ENCODE peak calls at places on chromosomes 5 and 9, in five cellular contexts. F is choroid plexus epithelial cell, E is epithelial cell of esophagus, P is esophagus squamous epithelium, T is neural crest cell. B is an unnamed sample.

GRCh38 chr5:149240354-149240998 is 31.2 kb upstream of the AFAP1L1 start:
- DNase-seq in F (no peak), E (peak; percentile 62), P (peak; percentile 14), T (no peak), B (peak; percentile 30)

GRCh38 chr5:66291771-66292170 is 147.7 kb downstream of the SREK1 start:
- DNase-seq in F (no peak), E (no peak), P (no peak), T (no peak), B (no peak)

GRCh38 chr5:157390179-157390923 is 69.7 kb upstream of the NIPAL4 start:
- DNase-seq in F (peak; percentile 76), E (peak; percentile 99), P (no peak), T (no peak), B (no peak)

GRCh38 chr5:68534131-68534940 is 318.8 kb downstream of the PIK3R1 start:
- DNase-seq in F (peak; percentile 30), E (no peak), P (no peak), T (peak; percentile 14), B (no peak)

GRCh38 chr9:108212179-108212578 is 643.6 kb downstream of the ACTL7B start:
- DNase-seq in F (peak; percentile 4), E (no peak), P (no peak), T (no peak), B (no peak)

GRCh38 chr5:126014691-126015090 is 408.5 kb upstream of the GRAMD2B start:
- DNase-seq in F (no peak), E (no peak), P (no peak), T (no peak), B (no peak)

GRCh38 chr9:99820330-99821186 is 1.1 kb upstream of the NR4A3 start:
- DNase-seq in F (peak; percentile 90), E (peak; percentile 63), P (no peak), T (no peak), B (peak; percentile 61)

GRCh38 chr5:9335269-9335668 is 210.6 kb downstream of the SEMA5A start:
- DNase-seq in F (no peak), E (no peak), P (no peak), T (no peak), B (no peak)

DNA sequence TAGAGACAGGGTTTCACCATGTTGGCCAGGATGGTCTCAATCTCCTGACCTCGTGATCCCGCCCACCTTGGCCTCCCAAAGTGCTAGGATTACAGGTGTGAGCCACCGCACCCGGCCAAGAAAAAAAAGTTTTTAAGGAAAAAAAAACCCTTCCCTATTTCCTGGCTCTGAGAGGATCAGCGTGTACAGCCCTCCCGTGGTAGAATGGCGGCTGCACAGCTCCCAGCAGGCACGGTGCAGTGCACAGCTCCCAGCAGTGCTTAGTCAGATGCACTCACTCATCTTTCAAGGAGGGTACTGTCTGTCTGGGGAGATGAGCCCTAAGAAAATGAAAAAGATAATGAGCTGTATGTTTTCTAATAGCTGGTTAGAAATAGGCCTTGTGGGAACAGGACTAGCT is 36.8 kb upstream of the SLC2A8 start:
- DNase-seq in F (peak; percentile 55), E (peak; percentile 22), P (no peak), T (no peak), B (no peak)
- TF ChIP-seq CTCF in F (peak; percentile 58), E (no peak), P (peak; percentile 9), T (no peak), B (no peak)

DNA sequence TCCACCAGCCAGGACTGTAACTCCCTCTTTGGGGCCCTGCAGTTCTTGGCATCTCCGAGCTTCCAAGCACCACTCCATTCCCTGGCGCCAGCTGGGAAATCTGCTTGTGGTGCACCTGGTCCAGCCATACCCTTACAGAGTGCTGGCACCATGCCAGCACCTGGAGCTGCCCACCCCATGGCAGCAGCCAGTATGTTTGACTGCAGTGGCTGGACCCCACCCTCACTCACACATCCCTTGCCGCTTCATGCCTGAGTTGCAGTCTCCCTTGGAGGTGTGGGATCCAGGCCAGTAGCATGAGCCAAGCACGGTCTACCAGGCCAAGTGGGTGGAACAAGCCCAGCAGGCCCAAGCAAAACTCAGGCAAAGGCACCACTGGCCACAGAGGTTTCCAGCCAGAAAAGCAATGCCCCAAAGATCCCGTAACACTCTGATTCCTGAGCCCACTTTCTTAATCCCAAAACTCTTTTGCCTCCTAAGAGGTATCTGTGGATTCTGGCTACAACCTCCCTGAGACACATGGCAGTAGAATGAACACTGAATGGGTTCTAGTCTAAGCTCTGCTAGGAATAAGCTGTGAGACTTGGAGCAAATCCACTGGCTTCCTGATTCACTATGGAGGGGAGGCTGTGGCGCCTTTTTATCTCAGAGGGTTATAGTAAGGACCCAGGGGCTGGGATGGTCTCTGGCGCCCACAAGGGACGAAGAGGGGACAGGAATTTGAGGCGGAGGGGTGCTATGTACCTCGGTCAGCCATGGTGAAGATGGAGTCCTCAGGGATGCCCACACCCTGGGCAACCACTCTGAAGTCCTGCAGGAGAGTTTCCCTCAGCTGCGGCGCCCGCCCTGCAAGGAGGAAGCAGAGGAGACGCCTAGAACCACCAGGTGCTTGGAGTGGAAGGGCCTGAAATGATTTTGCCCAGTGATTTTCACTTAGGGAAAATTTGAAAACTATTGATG is 5.6 kb downstream of the AMBP start:
- DNase-seq in F (peak; percentile 26), E (peak; percentile 30), P (no peak), T (no peak), B (no peak)
- TF ChIP-seq CTCF in F (no peak), E (no peak), P (no peak), T (no peak), B (no peak)

GRCh38 chr5:2015116-2015848 is 132.6 kb upstream of the IRX4 start:
- DNase-seq in F (no peak), E (no peak), P (no peak), T (no peak), B (no peak)
- TF ChIP-seq CTCF in F (no peak), E (no peak), P (no peak), T (no peak), B (no peak)

GRCh38 chr5:41670216-41670615 is 159.8 kb upstream of the PLCXD3 start:
- DNase-seq in F (no peak), E (no peak), P (no peak), T (no peak), B (no peak)

DNA sequence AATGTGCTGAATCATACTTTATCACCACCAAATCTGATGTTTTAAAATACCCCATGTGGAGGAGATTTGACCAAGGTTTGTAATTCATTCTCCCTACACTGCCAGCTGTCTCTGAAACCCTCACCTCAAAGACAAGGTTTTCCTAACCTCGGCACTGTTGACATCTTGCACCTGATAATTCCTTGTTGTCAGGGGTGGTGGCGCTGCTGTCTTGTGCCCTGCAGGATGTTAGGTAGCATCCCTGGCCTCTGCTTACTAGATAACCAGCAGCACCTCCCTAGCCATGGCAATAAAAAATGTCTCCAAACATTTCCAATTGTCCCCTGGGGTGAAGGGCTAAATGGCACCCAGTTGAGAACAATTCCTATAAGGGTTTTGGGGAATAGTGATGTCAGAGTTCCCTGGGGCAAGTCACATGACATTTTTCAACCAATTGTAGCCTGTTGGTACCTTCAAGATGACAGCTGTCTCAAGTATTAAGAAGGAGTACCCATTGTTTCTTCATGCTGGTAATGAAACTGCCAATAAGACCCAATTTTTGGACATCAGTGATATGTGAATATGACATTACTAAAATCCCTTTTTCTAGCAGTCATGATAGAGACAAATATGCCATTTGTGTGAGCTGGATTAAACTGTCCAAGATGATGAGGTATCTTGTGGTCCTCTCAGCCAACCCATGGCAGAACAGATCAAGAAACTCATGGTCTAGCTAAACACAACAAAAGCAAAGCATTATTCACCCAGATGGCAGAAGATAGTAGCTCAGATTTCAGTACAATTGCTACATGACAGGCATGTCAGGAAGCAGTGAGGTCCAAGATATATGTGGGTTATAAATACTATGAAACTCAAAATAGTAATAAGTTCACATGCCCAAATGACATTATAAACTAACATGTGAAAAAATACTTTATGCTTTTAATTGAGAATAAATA is 160.7 kb upstream of the PLCXD3 start:
- DNase-seq in F (no peak), E (no peak), P (no peak), T (no peak), B (no peak)
- TF ChIP-seq CTCF in F (no peak), E (no peak), P (no peak), T (no peak), B (no peak)

B was measured in GM13976.